ENCODE peak calls at places on chromosome 6, in six cellular contexts. A, J, Q, V, Y and I are unnamed samples.
A peak's percentile ranks its signal among the peaks of the same experiment; 100 is the strongest.

GRCh38 chr6:15408008-15408407 is 162.1 kb downstream of the JARID2 start:
- DNase-seq in A (no peak), J (no peak), Q (no peak), V (no peak), Y (no peak), I (no peak)

GRCh38 chr6:3585320-3585935 is 128.6 kb upstream of the SLC22A23 start:
- DNase-seq in A (peak; percentile 84), J (no peak), Q (no peak), V (no peak), Y (peak; percentile 53), I (peak; percentile 15)

GRCh38 chr6:159249752-159250151 is 80.6 kb downstream of the FNDC1 start:
- DNase-seq in A (no peak), J (no peak), Q (no peak), V (no peak), Y (no peak), I (no peak)

GRCh38 chr6:125519367-125519766 is 217.6 kb upstream of the HDDC2 start:
- DNase-seq in A (no peak), J (no peak), Q (no peak), V (no peak), Y (peak; percentile 73), I (no peak)

GRCh38 chr6:96066376-96066775 is 50.6 kb downstream of the FUT9 start:
- DNase-seq in A (no peak), J (no peak), Q (no peak), V (no peak), Y (no peak), I (peak; percentile 66)

GRCh38 chr6:148954934-148955915 is 208.4 kb downstream of the UST start:
- DNase-seq in A (peak; percentile 63), J (no peak), Q (no peak), V (no peak), Y (peak; percentile 63), I (no peak)

GRCh38 chr6:19803331-19804330 is 33.5 kb upstream of the ID4 start:
- DNase-seq in A (peak; percentile 19), J (no peak), Q (no peak), V (no peak), Y (peak; percentile 17), I (no peak)

GRCh38 chr6:108174371-108175175 is 8.8 kb downstream of the NR2E1 start:
- DNase-seq in A (peak; percentile 44), J (peak; percentile 69), Q (peak; percentile 85), V (no peak), Y (peak; percentile 56), I (no peak)

GRCh38 chr6:90256698-90257485 is 39.8 kb downstream of the BACH2 start:
- DNase-seq in A (peak; percentile 90), J (no peak), Q (no peak), V (no peak), Y (peak; percentile 22), I (no peak)

GRCh38 chr6:130872250-130873095 is 45.3 kb downstream of the SMLR1 start:
- DNase-seq in A (peak; percentile 44), J (peak; percentile 66), Q (peak; percentile 60), V (no peak), Y (peak; percentile 61), I (peak; percentile 87)

GRCh38 chr6:10465633-10466499 is 51.0 kb upstream of the TFAP2A start:
- DNase-seq in A (peak; percentile 28), J (peak; percentile 43), Q (peak; percentile 82), V (no peak), Y (peak; percentile 36), I (peak; percentile 60)

GRCh38 chr6:36724514-36725385 is 27.1 kb downstream of the RAB44 start:
- DNase-seq in A (peak; percentile 65), J (no peak), Q (peak; percentile 78), V (peak; percentile 49), Y (peak; percentile 75), I (peak; percentile 78)

GRCh38 chr6:141634269-141634668 is 498.5 kb upstream of the GJE1 start:
- DNase-seq in A (no peak), J (no peak), Q (no peak), V (no peak), Y (no peak), I (no peak)

DNA sequence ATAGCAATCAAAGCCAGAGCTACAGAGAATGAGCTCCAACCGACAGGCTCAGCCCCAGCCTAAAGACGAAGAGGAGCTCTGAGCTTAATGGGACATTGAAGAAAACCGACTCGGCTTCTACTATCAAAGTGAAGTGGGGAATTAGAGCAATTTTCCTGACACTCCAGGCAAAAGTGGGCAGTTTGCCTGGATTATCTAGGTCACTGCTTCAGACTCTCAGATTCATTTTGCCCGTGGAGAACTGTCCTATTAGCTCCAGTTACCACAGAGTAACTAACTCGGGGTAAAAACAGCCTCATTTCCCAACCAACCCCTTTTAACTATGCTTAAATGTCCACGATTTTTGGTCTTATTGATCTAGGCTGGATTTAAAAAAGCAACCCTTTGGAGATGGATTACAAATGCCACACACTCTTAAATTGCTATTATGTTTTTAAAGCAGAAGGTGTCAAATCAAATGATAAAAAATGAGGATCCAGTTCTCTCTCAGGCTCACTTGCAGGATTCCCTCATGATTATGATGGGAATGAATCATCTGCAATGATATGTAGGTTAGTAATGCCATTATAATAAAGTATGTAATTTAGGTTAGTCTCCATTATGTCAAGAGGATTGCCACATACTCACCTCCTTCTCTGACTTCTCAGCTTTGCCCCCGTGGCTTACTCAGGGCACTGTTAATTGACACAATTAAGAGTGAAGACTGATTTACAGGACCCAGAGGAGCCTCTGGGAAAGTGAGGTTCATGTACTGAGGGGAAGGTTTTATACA is 591.9 kb upstream of the NRSN1 start:
- DNase-seq in A (no peak), J (no peak), Q (no peak), V (no peak), Y (no peak), I (no peak)
- H2AFZ ChIP-seq in A (no peak overlapping the region), J (no peak overlapping the region), Q (no peak overlapping the region), V (no peak overlapping the region), Y (no peak overlapping the region), I (no peak overlapping the region)

DNA sequence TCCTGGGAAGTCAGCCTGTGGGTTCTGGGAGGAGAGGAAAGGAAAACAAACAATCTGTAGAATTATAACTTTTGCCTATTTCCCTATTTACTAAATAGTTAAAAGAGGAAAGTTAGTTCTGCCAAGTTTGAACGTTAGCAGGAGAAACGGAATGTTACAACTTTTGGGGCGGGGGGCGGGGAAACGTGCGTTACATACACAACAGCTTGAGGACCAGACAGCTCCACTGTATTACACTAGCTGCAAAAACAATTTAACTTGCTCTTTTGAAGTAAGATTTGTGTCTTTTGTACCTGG is 501 bp upstream of the PRDM1 start:
- DNase-seq in A (no peak), J (no peak), Q (no peak), V (no peak), Y (no peak), I (no peak)
- H2BK5ac ChIP-seq in A (peak overlapping the region; percentile 92), J (no peak overlapping the region), Q (no peak overlapping the region), V (no peak overlapping the region), Y (no peak overlapping the region), I (no peak overlapping the region)

GRCh38 chr6:137092018-137092417 is 47.3 kb upstream of the IL20RA start:
- DNase-seq in A (no peak), J (no peak), Q (no peak), V (no peak), Y (no peak), I (no peak)

GRCh38 chr6:137093183-137094069 is 48.7 kb upstream of the IL20RA start:
- DNase-seq in A (no peak), J (no peak), Q (no peak), V (no peak), Y (no peak), I (no peak)

GRCh38 chr6:137095093-137095492 is 50.3 kb upstream of the IL20RA start:
- DNase-seq in A (no peak), J (no peak), Q (no peak), V (no peak), Y (no peak), I (no peak)

GRCh38 chr6:137095651-137096238 is 51.0 kb upstream of the IL20RA start:
- DNase-seq in A (no peak), J (no peak), Q (no peak), V (no peak), Y (no peak), I (no peak)

DNA sequence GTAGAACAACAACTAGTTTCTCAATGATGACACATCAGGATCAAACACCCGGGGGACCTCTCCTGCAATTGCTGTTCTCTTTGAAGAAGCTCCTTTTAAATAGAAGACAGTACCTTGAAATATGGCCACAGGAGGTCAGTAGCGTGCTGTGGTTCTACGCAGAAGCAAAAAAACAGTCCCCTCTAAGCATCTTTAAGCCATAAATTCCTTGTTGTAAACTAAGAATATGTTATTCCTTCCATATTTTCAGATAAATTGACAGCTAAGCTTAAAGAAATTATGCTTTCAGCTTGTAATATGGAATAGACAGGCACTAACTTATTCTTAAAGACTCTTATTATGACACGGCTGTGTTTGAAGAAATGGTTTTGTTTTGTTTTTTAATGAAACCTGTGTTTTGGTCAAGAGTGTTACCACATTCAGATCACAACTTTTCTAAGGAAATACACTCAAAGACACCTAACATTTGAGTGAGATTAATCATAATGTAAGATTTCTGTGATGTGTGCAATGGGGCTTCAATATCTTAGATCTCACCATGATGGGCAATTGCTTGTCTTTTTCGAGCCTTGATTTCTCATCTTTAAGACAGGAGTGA is 49.7 kb upstream of the IL20RA start:
- DNase-seq in A (peak; percentile 67), J (peak; percentile 30), Q (peak; percentile 38), V (no peak), Y (peak; percentile 71), I (peak; percentile 67)
- H2AFZ ChIP-seq in A (no peak overlapping the region), J (peak overlapping the region; percentile 9), Q (no peak overlapping the region), V (peak overlapping the region; percentile 36), Y (no peak overlapping the region), I (no peak overlapping the region)

GRCh38 chr6:9455794-9456193 is 959.1 kb downstream of the TFAP2A start:
- DNase-seq in A (no peak), J (no peak), Q (no peak), V (no peak), Y (no peak), I (no peak)
- H2BK5ac ChIP-seq in A (no peak overlapping the region), J (no peak overlapping the region), Q (no peak overlapping the region), V (no peak overlapping the region), Y (no peak overlapping the region), I (no peak overlapping the region)

GRCh38 chr6:32839356-32839755 is 817 bp upstream of the TAP2 start:
- DNase-seq in A (no peak), J (no peak), Q (no peak), V (no peak), Y (no peak), I (no peak)
- H2AFZ ChIP-seq in A (no peak overlapping the region), J (no peak overlapping the region), Q (no peak overlapping the region), V (no peak overlapping the region), Y (no peak overlapping the region), I (no peak overlapping the region)